ENCODE peak calls at places on chromosomes 16 and 17, in eight cellular contexts. Y is tibial artery, W is adrenal gland, T is right atrium auricular region, H is heart left ventricle, Z is thoracic aorta, O is heart right ventricle, J is K562. V is an unnamed sample. For H3K9me3, the result is how much of the 10 kb centered on the place peaks cover.

GRCh38 chr17:75344664-75345063 is 55.4 kb upstream of the SLC25A19 start:
- DNase-seq in Y (no peak), W (peak), T (no peak), H (no peak), Z (no peak), O (no peak), J (peak), V (no peak)

GRCh38 chr17:50922739-50923405 is 56.7 kb upstream of the TOB1 start:
- DNase-seq in Y (no peak), W (no peak), T (no peak), H (no peak), Z (no peak), O (no peak), J (no peak), V (no peak)

GRCh38 chr17:76365256-76365903 is 11.7 kb upstream of the PRPSAP1 start:
- DNase-seq in Y (no peak), W (no peak), T (no peak), H (no peak), Z (no peak), O (no peak), J (peak), V (no peak)

GRCh38 chr16:4987580-4988374 is 29.6 kb downstream of the SEC14L5 start:
- DNase-seq in Y (no peak), W (no peak), T (no peak), H (no peak), Z (no peak), O (no peak), J (peak), V (no peak)

GRCh38 chr17:7716299-7716886 is 1.2 kb upstream of the DNAH2 start:
- DNase-seq in Y (no peak), W (no peak), T (no peak), H (no peak), Z (no peak), O (no peak), J (no peak), V (no peak)

GRCh38 chr16:78034530-78034929 is 12.2 kb downstream of the CLEC3A start:
- DNase-seq in Y (no peak), W (no peak), T (no peak), H (no peak), Z (no peak), O (no peak), J (no peak), V (no peak)

GRCh38 chr17:50766222-50767023 is 895 bp downstream of the ANKRD40CL start:
- DNase-seq in Y (no peak), W (peak), T (peak), H (no peak), Z (no peak), O (no peak), J (no peak), V (no peak)

GRCh38 chr16:54817432-54817831 is 113.2 kb upstream of the IRX5 start:
- DNase-seq in Y (no peak), W (no peak), T (no peak), H (no peak), Z (no peak), O (peak), J (peak), V (no peak)

GRCh38 chr16:89115216-89115949 is 21.7 kb downstream of the ACSF3 start:
- DNase-seq in Y (peak), W (peak), T (peak), H (peak), Z (no peak), O (peak), J (peak), V (peak)

GRCh38 chr17:80034654-80034976 is 1.1 kb downstream of the TBC1D16 start:
- DNase-seq in Y (no peak), W (no peak), T (no peak), H (no peak), Z (no peak), O (no peak), J (no peak), V (no peak)

GRCh38 chr17:64110436-64111152 is 19.4 kb downstream of the ERN1 start:
- DNase-seq in Y (no peak), W (no peak), T (no peak), H (no peak), Z (no peak), O (no peak), J (peak), V (no peak)

GRCh38 chr17:27609606-27610303 is 21.2 kb upstream of the LGALS9 start:
- DNase-seq in Y (no peak), W (peak), T (no peak), H (no peak), Z (no peak), O (no peak), J (peak), V (no peak)

GRCh38 chr17:27669850-27670249 is 38.9 kb downstream of the LGALS9 start:
- DNase-seq in Y (no peak), W (no peak), T (no peak), H (no peak), Z (no peak), O (no peak), J (no peak), V (no peak)

GRCh38 chr17:953767-954166 is 25.8 kb downstream of the NXN start:
- DNase-seq in Y (no peak), W (no peak), T (no peak), H (no peak), Z (no peak), O (no peak), J (no peak), V (no peak)

GRCh38 chr16:65119905-65120341 is 1.9 kb downstream of the CDH11 start:
- DNase-seq in Y (no peak), W (no peak), T (no peak), H (no peak), Z (no peak), O (no peak), J (no peak), V (no peak)

GRCh38 chr16:67386861-67387455 is 6.3 kb downstream of the TPPP3 start:
- DNase-seq in Y (no peak), W (peak), T (no peak), H (no peak), Z (no peak), O (no peak), J (no peak), V (no peak)

GRCh38 chr16:67388191-67388590 is 5.1 kb downstream of the TPPP3 start:
- DNase-seq in Y (no peak), W (peak), T (peak), H (no peak), Z (no peak), O (no peak), J (no peak), V (peak)

GRCh38 chr16:67389911-67390815 is 3.1 kb downstream of the TPPP3 start:
- DNase-seq in Y (peak), W (peak), T (no peak), H (peak), Z (no peak), O (peak), J (no peak), V (peak)

GRCh38 chr16:67388591-67388990 is 4.7 kb downstream of the TPPP3 start:
- DNase-seq in Y (no peak), W (peak), T (no peak), H (no peak), Z (no peak), O (no peak), J (no peak), V (no peak)

GRCh38 chr16:67387479-67388079 is 5.7 kb downstream of the TPPP3 start:
- DNase-seq in Y (no peak), W (peak), T (peak), H (no peak), Z (no peak), O (no peak), J (no peak), V (no peak)
- H3K9me3 ChIP-seq in Y (under half), W (under half), T (under half), H (under half), Z (under half), O (under half), J (under half), V (under half)

DNA sequence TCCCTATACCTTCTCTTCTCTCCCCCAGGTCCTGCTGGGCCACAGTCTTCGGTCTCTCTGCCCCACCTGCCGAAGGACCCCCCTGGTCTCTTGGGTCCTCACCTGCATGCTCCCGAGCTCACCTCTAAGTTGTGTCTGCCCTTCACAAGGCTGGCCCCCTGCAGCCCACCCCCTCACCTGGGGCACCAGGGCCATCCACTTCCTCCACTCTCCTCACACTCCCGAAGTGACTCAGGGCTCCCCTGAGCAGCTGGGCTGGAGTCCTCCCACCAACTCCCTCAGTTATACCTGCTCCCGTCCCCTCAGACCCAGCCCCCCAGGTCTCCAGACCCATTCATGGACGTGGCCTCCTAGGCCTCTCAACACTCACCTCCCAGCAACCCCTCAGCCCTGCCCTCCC is 822.0 kb downstream of the KCNJ18 start:
- DNase-seq in Y (no peak), W (no peak), T (no peak), H (no peak), Z (no peak), O (no peak), J (no peak), V (no peak)
- H3K9me3 ChIP-seq in Y (under half), W (under half), T (under half), H (under half), Z (under half), O (under half), J (under half), V (under half)

GRCh38 chr16:31920373-31920772 is 46.8 kb downstream of the ZNF267 start:
- DNase-seq in Y (no peak), W (no peak), T (no peak), H (no peak), Z (no peak), O (no peak), J (no peak), V (no peak)
- H3K9me3 ChIP-seq in Y (half or more), W (under half), T (half or more), H (under half), Z (half or more), O (under half), J (under half), V (half or more)

GRCh38 chr17:45388604-45389325 is 43.9 kb downstream of the ARHGAP27 start:
- DNase-seq in Y (no peak), W (no peak), T (no peak), H (no peak), Z (no peak), O (no peak), J (no peak), V (no peak)

GRCh38 chr17:45391918-45392317 is 40.8 kb downstream of the ARHGAP27 start:
- DNase-seq in Y (no peak), W (no peak), T (no peak), H (no peak), Z (no peak), O (no peak), J (no peak), V (no peak)

GRCh38 chr17:45391291-45391690 is 41.4 kb downstream of the ARHGAP27 start:
- DNase-seq in Y (no peak), W (no peak), T (no peak), H (no peak), Z (no peak), O (no peak), J (no peak), V (no peak)

GRCh38 chr17:45387739-45388138 is 44.9 kb downstream of the ARHGAP27 start:
- DNase-seq in Y (no peak), W (no peak), T (no peak), H (no peak), Z (no peak), O (no peak), J (no peak), V (no peak)

GRCh38 chr17:45389354-45389753 is 43.3 kb downstream of the ARHGAP27 start:
- DNase-seq in Y (no peak), W (no peak), T (no peak), H (no peak), Z (no peak), O (no peak), J (no peak), V (no peak)
- H3K9me3 ChIP-seq in Y (under half), W (under half), T (under half), H (under half), Z (under half), O (under half), J (under half), V (under half)

GRCh38 chr16:3388325-3388724 is 12.5 kb downstream of the ZSCAN32 start:
- DNase-seq in Y (no peak), W (no peak), T (no peak), H (no peak), Z (no peak), O (no peak), J (peak), V (no peak)

GRCh38 chr16:3377917-3378316 is 22.2 kb downstream of the OR2C1 start:
- DNase-seq in Y (no peak), W (no peak), T (no peak), H (no peak), Z (no peak), O (no peak), J (no peak), V (no peak)

DNA sequence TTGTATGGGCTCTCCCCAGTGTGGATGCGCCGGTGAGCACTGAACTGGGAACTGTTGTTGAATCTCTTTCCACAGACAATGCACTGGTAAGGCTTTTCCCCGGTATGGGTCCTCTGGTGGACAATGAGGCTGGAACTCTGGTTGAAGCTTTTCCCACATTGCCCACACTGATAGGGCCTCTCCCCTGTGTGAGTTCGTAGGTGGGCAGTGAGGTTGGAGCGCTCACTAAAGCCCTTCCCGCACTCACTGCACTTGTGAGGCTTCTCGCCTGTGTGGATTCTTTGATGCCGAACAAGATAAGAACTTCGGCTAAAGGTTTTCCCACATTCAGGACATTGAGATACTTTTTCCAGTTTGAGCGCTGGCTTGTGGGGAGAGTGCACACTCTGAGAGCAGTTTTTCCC is 17.8 kb downstream of the ZSCAN32 start:
- DNase-seq in Y (no peak), W (no peak), T (no peak), H (no peak), Z (no peak), O (no peak), J (no peak), V (no peak)
- H3K9me3 ChIP-seq in Y (half or more), W (under half), T (half or more), H (under half), Z (half or more), O (under half), J (under half), V (half or more)

GRCh38 chr17:82956726-82957468 is 117.1 kb upstream of the ZNF750 start:
- DNase-seq in Y (peak), W (no peak), T (no peak), H (no peak), Z (no peak), O (no peak), J (no peak), V (peak)
- H3K9me3 ChIP-seq in Y (under half), W (under half), T (under half), H (under half), Z (under half), O (under half), J (under half), V (under half)

GRCh38 chr17:61624951-61625350 is 33.9 kb upstream of the NACA2 start:
- DNase-seq in Y (no peak), W (no peak), T (no peak), H (no peak), Z (no peak), O (no peak), J (no peak), V (no peak)

GRCh38 chr17:61619493-61619892 is 28.5 kb upstream of the NACA2 start:
- DNase-seq in Y (no peak), W (no peak), T (no peak), H (no peak), Z (no peak), O (no peak), J (no peak), V (no peak)

GRCh38 chr17:61618950-61619349 is 27.9 kb upstream of the NACA2 start:
- DNase-seq in Y (no peak), W (no peak), T (no peak), H (no peak), Z (no peak), O (no peak), J (no peak), V (no peak)

GRCh38 chr17:61619953-61620352 is 28.9 kb upstream of the NACA2 start:
- DNase-seq in Y (no peak), W (no peak), T (no peak), H (no peak), Z (no peak), O (no peak), J (no peak), V (no peak)

GRCh38 chr17:61621317-61621716 is 30.3 kb upstream of the NACA2 start:
- DNase-seq in Y (no peak), W (no peak), T (no peak), H (no peak), Z (no peak), O (no peak), J (no peak), V (no peak)
- H3K9me3 ChIP-seq in Y (under half), W (under half), T (under half), H (under half), Z (under half), O (under half), J (under half), V (under half)

DNA sequence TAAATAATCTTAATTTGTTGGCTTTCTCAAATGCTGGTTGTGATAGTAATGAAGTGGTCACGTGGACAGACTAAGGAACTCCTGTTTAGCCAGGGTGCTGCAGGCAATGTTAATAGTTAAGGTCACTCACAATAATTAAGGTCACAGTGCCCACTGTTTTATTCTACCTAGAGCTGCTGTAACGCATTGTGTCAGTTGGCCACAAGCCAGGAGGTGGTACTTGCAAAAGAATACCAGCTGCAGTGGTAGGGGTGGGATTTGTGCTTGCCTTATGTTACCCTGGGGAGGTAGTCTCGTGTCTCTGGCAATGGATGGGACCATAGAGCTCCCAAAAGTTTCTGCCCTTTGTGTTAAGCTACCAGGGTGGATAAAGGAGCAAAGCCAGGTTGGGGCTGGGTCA is 969.1 kb upstream of the CDH8 start:
- DNase-seq in Y (no peak), W (no peak), T (no peak), H (no peak), Z (no peak), O (no peak), J (no peak), V (no peak)
- H3K9me3 ChIP-seq in Y (under half), W (under half), T (under half), H (under half), Z (under half), O (under half), J (under half), V (under half)

GRCh38 chr17:77620282-77620681 is 338.2 kb upstream of the TNRC6C start:
- DNase-seq in Y (no peak), W (no peak), T (no peak), H (no peak), Z (no peak), O (no peak), J (no peak), V (peak)
- H3K9me3 ChIP-seq in Y (under half), W (under half), T (under half), H (under half), Z (under half), O (under half), J (under half), V (under half)

V was measured in ascending aorta.